ENCODE peak calls at places on chromosomes 5 and 9, in four cellular contexts. P, B, L and E are unnamed samples.

GRCh38 chr9:133971121-133971951 is 20.8 kb downstream of the VAV2 start:
- DNase-seq in B (no peak), P (no peak), L (no peak), E (no peak)

GRCh38 chr5:2695200-2695891 is 56.1 kb downstream of the IRX2 start:
- DNase-seq in P (no peak), B (no peak), L (no peak), E (no peak)

GRCh38 chr9:131732061-131732526 is 7.8 kb downstream of the RAPGEF1 start:
- DNase-seq in P (no peak), L (no peak), B (no peak), E (peak)

GRCh38 chr5:6634327-6634713 is 1.1 kb downstream of the SRD5A1 start:
- DNase-seq in P (no peak), L (no peak), B (no peak), E (no peak)

GRCh38 chr5:75023368-75024159 is 28.8 kb downstream of the GCNT4 start:
- DNase-seq in B (no peak), L (no peak), P (no peak), E (no peak)

GRCh38 chr5:142327111-142327842 is 2.5 kb upstream of the SPRY4 start:
- DNase-seq in P (peak), B (no peak), L (no peak), E (no peak)

GRCh38 chr5:106116682-106117081 is 1554.1 kb downstream of the EFNA5 start:
- DNase-seq in B (no peak), L (no peak), P (no peak), E (no peak)

GRCh38 chr9:31542384-31543055 is 841.9 kb upstream of the ACO1 start:
- DNase-seq in P (peak), B (peak), L (no peak), E (no peak)

GRCh38 chr9:130143974-130144373 is 28.2 kb upstream of the NCS1 start:
- DNase-seq in L (no peak), P (no peak), B (no peak), E (no peak)

GRCh38 chr5:140295414-140295813 is 7.5 kb downstream of the PFDN1 start:
- DNase-seq in P (no peak), L (no peak), B (peak), E (peak)

GRCh38 chr5:150559701-150560100 is 51.8 kb downstream of the NDST1 start:
- DNase-seq in L (no peak), B (no peak), P (no peak), E (no peak)

GRCh38 chr9:114282926-114283325 is 40.0 kb upstream of the ORM1 start:
- DNase-seq in P (peak), L (no peak), B (peak), E (no peak)

GRCh38 chr9:127075592-127076380 is 46.6 kb downstream of the ANGPTL2 start:
- DNase-seq in P (no peak), B (no peak), L (no peak), E (no peak)

GRCh38 chr5:179239256-179240135 is 105.8 kb downstream of the ADAMTS2 start:
- DNase-seq in P (peak), L (no peak), B (no peak), E (no peak)

GRCh38 chr9:104247899-104248460 is 153.9 kb downstream of the SMC2 start:
- DNase-seq in B (no peak), P (no peak), L (no peak), E (no peak)

GRCh38 chr9:95854386-95855015 is 21.0 kb upstream of the ERCC6L2 start:
- DNase-seq in B (no peak), P (no peak), L (no peak), E (no peak)

GRCh38 chr5:93602261-93603149 is 19.5 kb downstream of the NR2F1 start:
- DNase-seq in P (peak), L (no peak), B (no peak), E (no peak)

GRCh38 chr9:27385606-27386005 is 88.7 kb upstream of the EQTN start:
- DNase-seq in P (no peak), B (no peak), L (no peak), E (no peak)

GRCh38 chr5:32193591-32193990 is 19.5 kb upstream of the GOLPH3 start:
- DNase-seq in L (no peak), B (peak), P (no peak), E (no peak)

GRCh38 chr5:67338416-67338815 is 141.8 kb upstream of the CD180 start:
- DNase-seq in B (no peak), P (no peak), L (no peak), E (no peak)

GRCh38 chr5:71882826-71883744 is 164.0 kb downstream of the CARTPT start:
- DNase-seq in B (peak), P (no peak), L (no peak), E (no peak)

GRCh38 chr5:35884125-35884788 is 27.6 kb downstream of the IL7R start:
- DNase-seq in L (no peak), P (peak), B (no peak), E (peak)

GRCh38 chr5:132260051-132260450 is 2.6 kb downstream of the PDLIM4 start:
- DNase-seq in L (no peak), P (peak), B (no peak), E (no peak)

GRCh38 chr9:1253098-1253979 is 203.2 kb downstream of the DMRT2 start:
- DNase-seq in B (no peak), P (no peak), L (no peak), E (no peak)

GRCh38 chr5:31921852-31922305 is 252.2 kb downstream of the GOLPH3 start:
- DNase-seq in P (no peak), L (no peak), B (no peak), E (peak)

DNA sequence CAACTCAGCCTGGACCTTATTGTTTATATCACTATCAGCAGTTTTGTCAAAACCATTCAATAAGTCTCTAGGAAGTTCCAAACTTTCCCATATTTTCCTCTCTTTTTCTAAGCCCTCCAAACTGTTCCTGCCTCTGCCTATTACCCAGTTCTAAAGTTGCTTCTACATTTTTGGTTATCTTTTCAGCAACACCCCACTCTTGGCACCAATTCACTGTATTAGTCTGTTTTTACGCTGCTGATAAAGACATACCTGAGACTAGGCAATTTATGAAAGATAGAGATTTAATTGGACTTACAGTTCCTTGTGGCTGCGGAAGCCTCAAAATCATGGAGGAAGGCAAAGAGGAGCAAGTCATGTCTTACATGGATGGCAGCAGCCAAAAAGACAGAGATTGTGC is 744.4 kb upstream of the ADAMTS16 start:
- DNase-seq in P (no peak), B (no peak), L (no peak), E (no peak)
- H3K4me2 ChIP-seq in P (no peak), B (no peak), L (no peak), E (no peak)

DNA sequence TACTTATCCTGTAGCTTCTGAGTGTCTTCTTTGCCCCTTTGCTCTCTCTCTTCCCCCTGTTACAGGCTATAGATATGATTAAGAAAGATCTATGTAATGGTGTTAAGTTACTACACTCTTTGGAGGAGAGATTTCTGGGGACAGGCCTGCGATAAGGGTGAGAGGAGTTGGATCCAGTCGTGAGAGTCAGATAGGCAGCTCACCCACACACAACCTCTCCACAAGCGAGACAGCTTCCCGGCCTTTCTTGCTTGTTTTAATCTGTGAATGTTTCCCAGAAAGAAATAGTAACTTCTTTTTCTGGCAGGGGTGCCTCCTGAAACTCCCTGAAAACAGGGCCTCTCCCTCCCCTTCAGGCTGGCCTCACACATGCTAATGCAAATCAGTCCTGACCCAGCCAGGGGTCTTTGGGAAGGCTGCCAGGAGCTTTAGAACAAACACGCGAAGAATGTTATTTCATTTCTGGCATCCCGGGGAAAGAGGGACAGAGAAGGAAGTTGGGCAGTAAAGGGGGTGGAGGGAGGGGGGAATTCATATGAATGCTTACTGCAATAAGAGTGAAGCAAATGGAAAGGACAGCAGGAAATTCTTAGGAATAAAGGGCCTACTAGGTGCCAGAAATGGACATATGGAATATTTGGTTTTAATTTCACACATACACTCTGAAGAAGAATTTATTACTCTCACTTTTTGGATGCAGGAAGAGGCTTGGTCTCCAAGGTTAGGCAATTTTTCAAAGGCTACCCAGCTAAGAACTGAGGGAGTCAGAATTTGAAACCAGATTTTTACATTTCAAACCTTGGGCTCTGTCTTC is 215.8 kb upstream of the TRIM32 start:
- DNase-seq in B (no peak), L (no peak), P (peak), E (no peak)
- H3K4me2 ChIP-seq in B (no peak), L (no peak), P (peak), E (no peak)

DNA sequence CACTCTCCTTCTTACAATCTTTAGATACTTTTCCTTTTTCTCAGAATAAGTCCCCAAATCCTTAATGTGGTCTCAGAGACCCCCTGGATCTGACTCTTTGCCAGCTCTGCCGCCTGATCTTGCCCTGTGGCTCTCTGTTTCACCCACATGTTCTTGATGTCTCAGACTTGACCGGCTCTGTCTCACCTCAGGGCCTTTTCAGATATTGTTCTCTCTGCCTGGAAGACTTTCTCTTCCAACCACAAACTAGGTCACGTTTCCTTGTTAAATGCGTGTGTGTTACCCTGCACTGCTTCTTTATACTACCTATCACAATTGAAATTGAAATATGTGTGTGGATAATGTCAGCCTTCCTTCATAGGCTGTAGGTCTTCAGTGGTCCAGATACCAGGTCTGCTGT is 265.4 kb upstream of the NUDT12 start:
- DNase-seq in L (no peak), B (no peak), P (no peak), E (no peak)
- H3K4me2 ChIP-seq in L (no peak), B (no peak), P (no peak), E (no peak)

GRCh38 chr5:146342519-146342881 is 3.9 kb downstream of the POU4F3 start:
- DNase-seq in L (no peak), B (no peak), P (no peak), E (no peak)

GRCh38 chr5:146342882-146343865 is 4.5 kb downstream of the POU4F3 start:
- DNase-seq in P (peak), B (no peak), L (no peak), E (no peak)

GRCh38 chr5:146344155-146345118 is 5.8 kb downstream of the POU4F3 start:
- DNase-seq in B (no peak), P (peak), L (no peak), E (no peak)

GRCh38 chr5:146345240-146345577 is 6.6 kb downstream of the POU4F3 start:
- DNase-seq in B (no peak), P (no peak), L (no peak), E (no peak)

DNA sequence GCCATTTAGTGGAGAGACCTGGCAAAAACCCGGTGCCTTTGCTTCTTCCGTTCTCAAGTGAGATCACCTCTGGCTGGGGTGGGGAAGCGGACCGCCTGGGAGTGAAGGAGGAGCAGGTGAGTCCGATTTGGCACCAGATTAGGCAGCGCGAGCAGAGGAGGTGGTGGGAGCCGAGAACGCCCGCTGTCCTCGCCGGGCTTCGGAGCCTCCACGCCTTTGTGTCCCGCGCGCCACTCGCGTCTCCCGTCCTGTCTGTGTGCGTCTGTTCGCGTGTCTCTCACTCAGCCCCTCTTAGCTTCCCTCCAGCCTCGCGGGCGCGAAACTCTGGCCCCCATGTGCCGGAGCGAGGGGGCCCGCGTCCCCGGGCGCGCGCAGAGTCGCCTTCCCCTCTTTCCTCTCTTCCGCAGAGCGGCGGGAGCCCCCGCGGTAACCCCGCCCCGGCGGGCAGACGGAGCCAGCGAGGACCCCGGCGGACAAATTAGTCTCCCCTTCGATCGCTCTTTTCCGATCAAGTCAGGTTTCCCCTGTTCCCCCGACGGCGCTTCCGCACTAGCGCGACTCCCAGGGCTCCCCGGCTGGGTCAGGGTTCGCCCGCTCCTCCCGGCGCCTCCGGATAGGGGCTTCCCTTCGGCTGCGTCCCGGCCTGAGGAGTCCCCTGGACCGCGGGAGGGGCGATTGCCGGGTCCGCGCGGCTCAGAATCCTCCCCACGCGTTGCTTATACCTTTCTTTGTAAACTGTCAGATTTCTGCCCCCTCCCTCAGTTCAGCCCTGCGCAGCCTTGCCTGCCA is 7.1 kb downstream of the POU4F3 start:
- DNase-seq in B (no peak), L (no peak), P (peak), E (no peak)
- H3K4me2 ChIP-seq in B (no peak), L (no peak), P (peak), E (peak)

GRCh38 chr9:137497921-137498719 is 39.0 kb upstream of the NSMF start:
- DNase-seq in B (no peak), P (no peak), L (no peak), E (no peak)

GRCh38 chr9:137499858-137500661 is 40.9 kb upstream of the NSMF start:
- DNase-seq in B (no peak), P (no peak), L (no peak), E (no peak)

GRCh38 chr9:137500666-137501397 is 41.7 kb upstream of the NSMF start:
- DNase-seq in B (no peak), L (no peak), P (no peak), E (no peak)

GRCh38 chr9:137498720-137499150 is 39.6 kb upstream of the NSMF start:
- DNase-seq in B (no peak), P (no peak), L (no peak), E (no peak)

GRCh38 chr9:137499416-137499815 is 40.3 kb upstream of the NSMF start:
- DNase-seq in L (no peak), B (no peak), P (no peak), E (no peak)
- H3K4me2 ChIP-seq in L (no peak), B (no peak), P (no peak), E (no peak)

GRCh38 chr9:15834541-15834940 is 281.7 kb downstream of the CCDC171 start:
- DNase-seq in P (no peak), L (no peak), B (no peak), E (no peak)

GRCh38 chr9:15831384-15831783 is 278.5 kb downstream of the CCDC171 start:
- DNase-seq in L (no peak), P (no peak), B (no peak), E (no peak)

DNA sequence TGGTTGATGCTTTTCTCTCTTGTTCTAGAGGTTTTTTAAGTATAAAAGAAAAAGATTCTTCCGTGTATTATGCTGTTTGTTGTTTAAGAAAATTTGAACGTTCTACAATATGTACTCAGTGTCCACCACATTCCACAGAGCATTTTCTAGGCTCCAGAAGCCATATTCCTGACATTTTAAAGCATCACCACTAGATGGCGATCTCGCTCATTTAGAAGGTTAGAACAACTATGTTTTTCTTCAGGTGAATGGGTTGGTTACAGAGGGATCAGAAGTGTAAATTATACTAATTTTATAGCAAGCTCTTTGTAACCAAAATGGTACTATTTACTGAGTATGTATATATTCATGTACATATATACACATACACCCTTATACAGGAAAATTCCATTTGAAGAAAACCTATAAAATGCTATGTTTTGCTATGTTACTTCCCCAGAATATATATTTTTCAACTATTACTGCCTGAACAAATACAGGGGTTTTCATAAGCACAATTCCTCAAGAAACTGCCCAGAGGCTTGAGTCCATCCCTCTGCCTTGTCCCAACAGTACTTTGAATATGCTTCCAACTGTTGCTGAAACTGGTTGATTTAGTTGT is 284.3 kb downstream of the CCDC171 start:
- DNase-seq in B (peak), L (peak), P (no peak), E (no peak)
- H3K4me2 ChIP-seq in B (peak), L (no peak), P (no peak), E (no peak)

GRCh38 chr9:135879619-135880018 is 27.7 kb downstream of the CAMSAP1 start:
- DNase-seq in B (no peak), P (no peak), L (no peak), E (no peak)

GRCh38 chr9:135877776-135878527 is 29.4 kb downstream of the CAMSAP1 start:
- DNase-seq in P (no peak), B (no peak), L (no peak), E (no peak)

GRCh38 chr9:135879237-135879601 is 28.1 kb downstream of the CAMSAP1 start:
- DNase-seq in P (no peak), L (no peak), B (no peak), E (no peak)

GRCh38 chr9:135876936-135877335 is 30.4 kb downstream of the CAMSAP1 start:
- DNase-seq in L (no peak), P (no peak), B (no peak), E (no peak)

DNA sequence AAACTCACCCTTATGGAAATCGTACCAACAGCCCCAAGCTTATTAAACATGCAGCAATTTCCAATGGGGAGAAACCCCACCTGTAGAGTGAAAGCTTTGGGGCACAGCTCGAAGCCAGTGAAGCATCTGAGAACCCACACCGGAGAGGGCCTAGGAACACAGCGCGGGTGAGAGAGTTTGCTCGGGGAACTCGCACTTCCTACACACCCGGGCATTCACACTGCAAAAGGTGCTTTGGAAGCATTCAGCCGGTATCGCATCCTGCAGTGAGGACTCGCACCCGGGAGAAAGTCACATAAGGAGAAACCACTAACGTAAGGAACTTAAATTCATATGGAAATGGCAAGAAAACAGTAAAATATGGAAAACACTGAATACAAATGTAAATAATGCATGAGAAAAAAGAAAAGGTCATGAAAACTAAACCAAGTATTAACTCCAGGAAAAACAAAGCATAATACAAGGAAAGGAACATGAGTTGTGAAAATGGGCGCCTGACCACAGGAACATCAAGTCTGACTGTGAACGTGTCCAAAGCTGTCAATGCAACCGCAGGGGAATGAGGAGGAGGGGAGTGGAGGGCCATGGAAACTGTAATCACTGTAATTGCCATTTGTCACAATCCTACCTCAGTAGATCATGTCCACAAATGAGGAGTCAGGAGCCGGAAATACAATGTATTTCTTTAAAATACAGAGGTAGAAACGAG is 28.7 kb downstream of the CAMSAP1 start:
- DNase-seq in P (no peak), B (no peak), L (no peak), E (no peak)
- H3K4me2 ChIP-seq in P (peak), B (no peak), L (no peak), E (no peak)